ENCODE peak calls at places on chromosomes 13 and 19, in four cellular contexts. C is suprapubic skin, W is cardiac fibroblast, V is AG04450. L is an unnamed sample.

GRCh38 chr19:10009269-10009665 is 1.0 kb downstream of the COL5A3 start:
- DNase-seq in W (peak; percentile 93), V (peak; percentile 85), C (no peak), L (no peak)

GRCh38 chr19:55013596-55013995 is 24.5 kb downstream of the GP6 start:
- DNase-seq in C (no peak), V (no peak), W (no peak), L (no peak)

GRCh38 chr19:3478409-3479176 is 1.7 kb downstream of the SMIM24 start:
- DNase-seq in C (peak; percentile 73), W (no peak), V (no peak), L (no peak)

GRCh38 chr13:97018029-97018819 is 23.9 kb upstream of the OXGR1 start:
- DNase-seq in W (peak; percentile 75), V (peak; percentile 32), C (no peak), L (no peak)

GRCh38 chr19:45881909-45882528 is 3.9 kb downstream of the IRF2BP1 start:
- DNase-seq in W (no peak), C (no peak), V (no peak), L (no peak)

GRCh38 chr13:32964987-32965386 is 51.2 kb upstream of the KL start:
- DNase-seq in W (no peak), C (no peak), V (no peak), L (no peak)

GRCh38 chr13:36275190-36276002 is 22.2 kb downstream of the CCDC169 start:
- DNase-seq in V (peak; percentile 34), C (no peak), W (peak; percentile 85), L (no peak)

GRCh38 chr19:38298841-38299680 is 5.0 kb upstream of the C19orf33 start:
- DNase-seq in W (peak; percentile 55), V (peak; percentile 10), C (no peak), L (no peak)

GRCh38 chr19:3047307-3048189 is 14.7 kb downstream of the TLE5 start:
- DNase-seq in W (peak; percentile 82), C (peak; percentile 97), V (peak; percentile 23), L (no peak)

GRCh38 chr19:41564515-41565383 is 11.2 kb upstream of the CEACAM21 start:
- DNase-seq in V (no peak), C (no peak), W (no peak), L (no peak)

GRCh38 chr13:24071423-24072075 is 89.0 kb upstream of the SPATA13 start:
- DNase-seq in V (no peak), C (no peak), W (peak; percentile 63), L (no peak)

GRCh38 chr19:7541828-7542443 is 6.4 kb downstream of the PNPLA6 start:
- DNase-seq in V (no peak), W (no peak), C (no peak), L (no peak)

GRCh38 chr19:22784051-22784450 is at the start of gene ZNF99:
- DNase-seq in C (peak; percentile 80), V (no peak), W (no peak), L (no peak)

GRCh38 chr19:35846038-35846668 is 6.2 kb downstream of the NPHS1 start:
- DNase-seq in V (no peak), C (no peak), W (no peak), L (no peak)

GRCh38 chr13:114017028-114017630 is 43.3 kb upstream of the C13orf46 start:
- DNase-seq in W (peak; percentile 53), C (no peak), V (peak; percentile 10), L (no peak)
- TF ChIP-seq CTCF in W (peak; percentile 28), C (no peak), V (peak; percentile 44), L (peak; percentile 42)

DNA sequence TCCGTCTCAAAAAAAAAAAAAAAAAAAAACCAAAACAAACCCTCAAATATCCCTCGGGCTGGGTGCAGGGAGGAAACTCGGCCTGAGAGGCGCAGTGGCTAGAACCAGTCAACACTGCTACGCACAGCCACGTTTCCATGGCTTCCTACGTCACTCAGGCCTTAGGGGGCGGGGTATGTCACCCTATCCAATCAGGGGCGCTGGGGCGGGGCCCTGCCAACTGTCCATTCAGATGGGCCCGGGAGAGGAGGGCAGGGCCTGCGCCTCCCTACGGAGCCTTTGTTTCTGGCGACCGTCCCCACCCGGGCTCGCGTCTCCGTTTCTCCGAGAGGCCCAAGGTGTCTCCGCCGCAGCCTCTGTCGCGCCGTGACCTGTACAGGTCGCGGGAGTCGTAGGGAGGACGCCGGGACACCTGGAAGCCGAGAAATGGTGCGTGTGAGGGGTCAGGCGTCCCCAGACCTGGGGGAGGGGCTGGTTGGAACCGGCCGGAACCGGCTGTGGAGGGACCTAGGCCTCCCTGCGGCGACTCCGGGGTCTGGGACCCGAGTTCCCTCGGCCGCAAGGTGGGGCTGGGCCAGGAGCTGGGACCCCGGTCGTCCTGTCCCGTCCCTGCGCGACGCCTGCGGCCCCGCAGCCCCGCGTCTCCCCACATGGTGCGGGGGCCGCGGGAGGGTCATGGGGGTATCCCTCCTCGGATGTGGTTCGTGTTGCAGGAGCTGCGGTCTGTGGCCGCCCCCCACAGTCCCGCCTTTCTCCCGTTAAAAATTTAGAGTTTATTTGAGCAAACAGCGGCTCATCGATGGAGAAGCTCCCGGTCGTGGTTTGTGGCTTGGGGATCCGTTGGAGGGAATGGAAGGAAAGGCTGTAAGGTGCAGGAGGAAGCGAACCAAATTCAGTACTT is at the start of gene ZNF627:
- DNase-seq in V (peak; percentile 90), W (peak; percentile 99), C (peak; percentile 100), L (peak; percentile 84)
- TF ChIP-seq CTCF in V (peak; percentile 11), W (no peak), C (peak; percentile 21), L (peak; percentile 15)

GRCh38 chr13:51923983-51924539 is 62.3 kb downstream of the CCDC70 start:
- DNase-seq in W (no peak), C (peak; percentile 45), V (no peak), L (no peak)
- TF ChIP-seq CTCF in W (peak; percentile 32), C (no peak), V (peak; percentile 24), L (no peak)

DNA sequence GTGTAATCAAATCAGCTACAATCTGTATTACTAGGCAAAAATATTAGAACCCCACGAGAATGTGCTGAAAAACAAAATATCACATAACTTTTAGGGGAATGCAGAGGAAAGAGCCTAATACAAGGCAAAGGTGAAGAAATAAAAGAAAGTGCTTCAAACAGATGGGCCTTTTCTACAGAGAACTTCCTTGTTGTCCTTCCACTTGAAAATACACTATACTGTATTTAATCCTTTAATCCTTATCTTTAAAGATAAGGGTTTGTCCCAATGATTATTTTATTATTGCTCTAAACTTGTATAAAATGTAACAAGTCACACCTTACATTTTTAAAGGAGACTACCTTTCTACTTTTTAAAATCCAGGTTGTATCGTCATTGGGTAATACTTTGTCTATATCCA is 296.5 kb downstream of the NDFIP2 start:
- DNase-seq in W (no peak), C (no peak), V (no peak), L (no peak)
- TF ChIP-seq CTCF in W (no peak), C (no peak), V (no peak), L (no peak)

GRCh38 chr19:5339950-5340636 is 519 bp downstream of the PTPRS start:
- DNase-seq in C (no peak), W (no peak), V (no peak), L (no peak)
- TF ChIP-seq CTCF in C (no peak), W (no peak), V (no peak), L (no peak)

GRCh38 chr19:18172331-18173053 is 1.1 kb upstream of the IFI30 start:
- DNase-seq in W (no peak), C (no peak), V (no peak), L (no peak)

GRCh38 chr19:18173572-18174294 is at the start of gene IFI30:
- DNase-seq in W (peak; percentile 55), V (no peak), C (no peak), L (no peak)

GRCh38 chr19:18174983-18175382 is 1.4 kb downstream of the IFI30 start:
- DNase-seq in W (no peak), C (no peak), V (no peak), L (no peak)

GRCh38 chr19:18171605-18172327 is 1.8 kb upstream of the IFI30 start:
- DNase-seq in V (no peak), W (no peak), C (no peak), L (no peak)

GRCh38 chr19:18173054-18173571 is 500 bp upstream of the IFI30 start:
- DNase-seq in W (no peak), C (no peak), V (no peak), L (no peak)
- TF ChIP-seq CTCF in W (no peak), C (no peak), V (no peak), L (no peak)

DNA sequence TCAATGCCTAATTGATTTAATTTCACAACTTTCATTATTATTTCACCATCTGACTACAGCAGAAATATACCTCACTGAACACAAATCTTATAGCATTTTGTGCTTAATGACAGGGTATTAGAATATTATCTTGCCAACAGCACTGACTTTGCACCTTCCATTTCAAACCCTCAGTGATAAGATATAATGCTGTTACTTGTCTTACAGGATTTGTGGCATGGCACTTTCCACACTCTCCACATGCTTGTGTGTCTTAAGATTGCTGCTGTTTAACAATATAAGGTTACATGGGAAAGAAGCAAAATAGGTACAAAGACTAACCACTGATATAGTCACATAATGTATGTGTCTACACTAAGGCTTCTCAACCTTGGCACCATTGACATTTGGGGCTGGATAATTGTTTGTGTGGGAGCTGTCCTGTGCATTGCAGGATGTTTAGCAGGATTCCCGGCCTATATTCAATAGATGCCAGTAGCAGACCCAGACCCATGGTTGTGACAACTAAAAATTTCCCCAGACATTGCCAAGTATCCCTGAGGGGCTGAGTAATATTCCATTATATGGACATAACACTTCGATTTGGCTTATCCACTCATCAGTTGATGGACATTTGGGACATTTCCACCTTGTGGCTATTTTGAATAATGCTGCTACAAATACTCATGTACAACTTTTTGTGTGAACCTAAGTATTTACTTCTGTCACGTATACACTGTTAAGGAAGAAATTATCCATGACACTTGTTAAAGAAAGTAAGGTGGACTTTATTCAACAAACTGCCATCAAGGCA is 5.7 kb upstream of the DIAPH3 start:
- DNase-seq in C (no peak), W (no peak), V (no peak), L (no peak)
- TF ChIP-seq CTCF in C (no peak), W (no peak), V (peak; percentile 6), L (no peak)

DNA sequence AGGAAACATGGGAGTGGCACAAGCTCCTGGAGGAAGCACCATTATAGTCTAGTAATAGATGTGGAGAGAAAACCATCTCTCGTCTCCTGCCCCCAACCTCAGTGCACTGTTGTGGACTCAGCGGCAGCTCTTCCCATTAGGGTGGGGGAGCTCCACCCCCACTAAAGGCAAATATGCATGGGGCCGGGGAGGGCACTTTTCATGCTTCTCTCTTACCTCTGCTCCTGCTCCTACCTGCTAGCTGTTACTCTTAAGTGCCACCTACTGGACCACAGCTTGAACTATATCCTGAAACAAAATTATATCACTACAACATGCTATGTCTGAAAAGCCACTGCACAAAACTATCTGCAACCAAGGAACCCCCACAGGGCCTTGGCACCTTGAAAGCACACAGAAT is 112.6 kb upstream of the DACH1 start:
- DNase-seq in W (no peak), C (no peak), V (no peak), L (no peak)
- TF ChIP-seq CTCF in W (no peak), C (no peak), V (no peak), L (no peak)

DNA sequence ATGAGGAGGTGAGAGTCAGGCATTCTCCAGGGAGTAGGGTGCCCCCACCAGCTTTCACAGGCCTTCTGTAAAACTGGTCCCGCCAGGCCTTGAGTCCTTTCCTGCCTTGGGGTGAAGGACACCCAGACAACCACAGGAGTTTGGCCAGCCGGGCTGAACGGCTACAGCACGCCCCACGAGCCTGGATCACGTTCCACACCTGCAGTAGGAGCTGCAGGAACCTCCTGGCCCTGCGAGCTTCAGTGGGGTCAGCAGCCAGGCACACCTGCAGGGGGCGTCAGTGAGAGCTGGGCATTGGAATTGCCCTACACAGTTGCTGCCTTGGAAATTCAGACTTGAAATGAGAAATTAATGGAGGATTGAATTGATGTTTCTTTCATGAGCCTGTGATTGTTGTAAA is 45.7 kb downstream of the COL4A2 start:
- DNase-seq in C (no peak), W (no peak), V (no peak), L (no peak)
- TF ChIP-seq CTCF in C (no peak), W (no peak), V (peak; percentile 22), L (peak; percentile 23)